ENCODE peak calls at places on chromosomes 16 and 17, in ten cellular contexts. J, G, P, U, H, Q, V, L, O and K are unnamed samples.

GRCh38 chr16:66899310-66899944 is 19.1 kb downstream of the PDP2 start:
- DNase-seq in J (peak; percentile 41), G (no peak), P (no peak), U (no peak), H (no peak), Q (peak; percentile 88), V (no peak), L (peak; percentile 79), O (peak; percentile 42), K (no peak)

GRCh38 chr17:74542727-74543383 is 3.1 kb downstream of the CD300C start:
- DNase-seq in J (no peak), G (peak; percentile 50), P (no peak), U (no peak), H (no peak), Q (no peak), V (no peak), L (no peak), O (no peak), K (no peak)

GRCh38 chr16:51549836-51550235 is 398.8 kb upstream of the SALL1 start:
- DNase-seq in J (no peak), G (no peak), P (no peak), U (no peak), H (no peak), Q (no peak), V (no peak), L (no peak), O (peak; percentile 32), K (no peak)

GRCh38 chr17:58303981-58304734 is 23.4 kb upstream of the MPO start:
- DNase-seq in J (no peak), G (peak; percentile 70), P (peak; percentile 51), U (peak; percentile 63), H (peak; percentile 79), Q (peak; percentile 23), V (peak; percentile 74), L (peak; percentile 9), O (peak; percentile 29), K (peak; percentile 55)

GRCh38 chr17:70808596-70808995 is 639.3 kb downstream of the KCNJ2 start:
- DNase-seq in J (no peak), G (no peak), P (no peak), U (peak; percentile 35), H (peak; percentile 48), Q (no peak), V (peak; percentile 12), L (no peak), O (no peak), K (peak; percentile 5)

GRCh38 chr16:4616047-4616811 is 1.5 kb upstream of the UBALD1 start:
- DNase-seq in J (peak; percentile 98), G (peak; percentile 100), P (peak; percentile 100), U (peak; percentile 100), H (peak; percentile 100), Q (peak; percentile 100), V (peak; percentile 100), L (peak; percentile 100), O (peak; percentile 100), K (peak; percentile 100)

GRCh38 chr17:29956225-29956624 is 14.8 kb downstream of the EFCAB5 start:
- DNase-seq in J (no peak), G (no peak), P (no peak), U (no peak), H (no peak), Q (no peak), V (no peak), L (no peak), O (no peak), K (no peak)

GRCh38 chr16:83743720-83744119 is 64.1 kb upstream of the HSBP1 start:
- DNase-seq in J (no peak), G (no peak), P (no peak), U (no peak), H (no peak), Q (no peak), V (no peak), L (no peak), O (no peak), K (no peak)

GRCh38 chr17:65139045-65139764 is 2.0 kb downstream of the RGS9 start:
- DNase-seq in J (no peak), G (no peak), P (no peak), U (no peak), H (no peak), Q (no peak), V (no peak), L (no peak), O (no peak), K (no peak)

GRCh38 chr16:8712589-8713361 is 38.4 kb downstream of the ABAT start:
- DNase-seq in J (no peak), G (no peak), P (no peak), U (no peak), H (peak; percentile 41), Q (no peak), V (no peak), L (peak; percentile 7), O (no peak), K (peak; percentile 27)

GRCh38 chr16:56931253-56931768 is 631 bp upstream of the HERPUD1 start:
- DNase-seq in J (no peak), G (no peak), P (peak; percentile 82), U (no peak), H (peak; percentile 51), Q (no peak), V (peak; percentile 79), L (no peak), O (no peak), K (peak; percentile 28)

DNA sequence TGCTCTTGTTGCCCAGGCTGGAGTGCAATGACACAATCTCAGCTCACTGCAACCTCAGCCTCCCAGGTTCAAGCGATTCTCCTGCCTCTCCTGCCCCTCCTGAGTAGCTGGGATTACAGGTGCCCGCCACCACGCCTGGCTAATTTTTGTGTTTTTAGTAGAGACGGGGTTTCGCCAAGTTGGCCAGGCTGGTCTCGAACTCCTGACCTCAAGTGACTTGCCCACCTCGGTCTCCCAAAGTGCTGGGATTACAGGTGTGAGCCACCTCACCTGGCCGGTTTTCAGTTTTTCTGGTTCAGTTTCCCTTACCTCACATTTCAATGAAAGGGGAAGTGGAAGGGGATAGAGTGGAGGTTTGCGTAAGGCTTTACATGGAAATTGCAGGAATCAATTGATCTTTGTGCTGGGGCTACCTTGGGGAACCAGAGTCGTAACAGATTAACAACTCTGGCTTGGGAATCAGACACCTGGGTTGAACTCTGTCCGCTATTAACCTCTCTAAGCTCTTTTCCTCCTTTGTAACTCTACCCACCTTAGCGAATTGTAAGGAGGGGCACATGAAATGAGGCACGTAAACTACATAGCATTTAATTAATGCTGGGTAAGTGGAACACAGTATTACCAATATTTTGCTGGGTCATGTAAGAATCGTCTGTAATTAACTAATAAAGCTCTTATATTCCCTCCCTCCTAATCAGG is 3.2 kb downstream of the MPV17L start:
- DNase-seq in J (no peak), G (no peak), P (no peak), U (no peak), H (no peak), Q (no peak), V (no peak), L (no peak), O (no peak), K (peak; percentile 47)
- H3K4me3 ChIP-seq in J (no peak overlapping the region), G (no peak overlapping the region), P (no peak overlapping the region), U (no peak overlapping the region), H (no peak overlapping the region), Q (no peak overlapping the region), V (no peak overlapping the region), L (no peak overlapping the region), O (no peak overlapping the region), K (no peak overlapping the region)

GRCh38 chr16:1958715-1959268 is 546 bp upstream of the NDUFB10 start:
- DNase-seq in J (no peak), G (no peak), P (no peak), U (no peak), H (no peak), Q (no peak), V (no peak), L (no peak), O (no peak), K (no peak)
- H3K4me3 ChIP-seq in J (peak overlapping the region; percentile 87), G (peak overlapping the region; percentile 81), P (no peak overlapping the region), U (peak overlapping the region; percentile 88), H (no peak overlapping the region), Q (peak overlapping the region; percentile 0), V (no peak overlapping the region), L (peak overlapping the region; percentile 93), O (peak overlapping the region; percentile 31), K (no peak overlapping the region)

DNA sequence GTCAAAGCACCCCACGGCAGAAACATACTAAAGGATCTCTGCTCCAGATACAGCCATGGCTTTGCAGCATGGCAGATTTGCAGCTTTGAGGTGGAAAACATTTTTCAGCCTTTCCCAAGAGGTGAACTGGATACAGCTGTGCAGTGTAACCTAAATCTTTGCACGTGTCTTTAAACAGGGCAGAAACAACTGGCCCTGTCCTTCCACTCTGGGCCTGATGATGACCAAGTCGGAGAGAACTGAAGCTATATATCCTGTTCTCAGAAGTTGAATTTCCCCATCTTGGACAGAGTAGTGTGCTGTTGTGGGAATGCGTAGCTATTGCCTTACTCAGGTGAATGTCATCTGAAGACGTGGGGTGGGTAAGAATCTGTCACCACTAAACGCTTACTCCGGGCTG is 19.5 kb downstream of the RBFOX1 start:
- DNase-seq in J (no peak), G (no peak), P (no peak), U (no peak), H (no peak), Q (no peak), V (no peak), L (no peak), O (no peak), K (no peak)
- H3K4me3 ChIP-seq in J (no peak overlapping the region), G (no peak overlapping the region), P (no peak overlapping the region), U (no peak overlapping the region), H (no peak overlapping the region), Q (no peak overlapping the region), V (no peak overlapping the region), L (no peak overlapping the region), O (no peak overlapping the region), K (no peak overlapping the region)

GRCh38 chr17:8311131-8311790 is 1.2 kb downstream of the ARHGEF15 start:
- DNase-seq in J (no peak), G (no peak), P (no peak), U (no peak), H (no peak), Q (no peak), V (no peak), L (no peak), O (no peak), K (no peak)
- H3K4me3 ChIP-seq in J (no peak overlapping the region), G (peak overlapping the region; percentile 23), P (no peak overlapping the region), U (no peak overlapping the region), H (no peak overlapping the region), Q (no peak overlapping the region), V (no peak overlapping the region), L (no peak overlapping the region), O (no peak overlapping the region), K (no peak overlapping the region)

GRCh38 chr17:19401321-19402010 is 9.6 kb upstream of the RNF112 start:
- DNase-seq in J (no peak), G (peak; percentile 35), P (peak; percentile 69), U (no peak), H (no peak), Q (no peak), V (no peak), L (no peak), O (no peak), K (no peak)
- H3K4me3 ChIP-seq in J (no peak overlapping the region), G (no peak overlapping the region), P (no peak overlapping the region), U (no peak overlapping the region), H (no peak overlapping the region), Q (no peak overlapping the region), V (no peak overlapping the region), L (no peak overlapping the region), O (no peak overlapping the region), K (no peak overlapping the region)

GRCh38 chr17:66460558-66460957 is 158.1 kb downstream of the PRKCA start:
- DNase-seq in J (no peak), G (no peak), P (no peak), U (no peak), H (no peak), Q (no peak), V (no peak), L (no peak), O (no peak), K (no peak)
- H3K4me3 ChIP-seq in J (no peak overlapping the region), G (no peak overlapping the region), P (no peak overlapping the region), U (peak overlapping the region; percentile 18), H (no peak overlapping the region), Q (no peak overlapping the region), V (no peak overlapping the region), L (no peak overlapping the region), O (no peak overlapping the region), K (no peak overlapping the region)

GRCh38 chr16:27202923-27203428 is 350 bp upstream of the KDM8 start:
- DNase-seq in J (no peak), G (no peak), P (no peak), U (no peak), H (no peak), Q (no peak), V (no peak), L (no peak), O (no peak), K (no peak)
- H3K4me3 ChIP-seq in J (peak overlapping the region; percentile 85), G (peak overlapping the region; percentile 61), P (peak overlapping the region; percentile 41), U (peak overlapping the region; percentile 53), H (peak overlapping the region; percentile 35), Q (peak overlapping the region; percentile 97), V (peak overlapping the region; percentile 78), L (peak overlapping the region; percentile 91), O (peak overlapping the region; percentile 99), K (peak overlapping the region; percentile 46)